ENCODE peak calls at places on chromosomes 11 and 22, in six cellular contexts. V is non-pigmented ciliary epithelial cell, B is A549, U is NCI-H1436, D is A673, M is HEK293T. E is an unnamed sample.

GRCh38 chr22:22598144-22598543 is 39.1 kb upstream of the PRAME start:
- DNase-seq in V (no peak), B (no peak), U (no peak), D (no peak), M (no peak), E (no peak)

GRCh38 chr11:115759622-115760527 is 255.7 kb upstream of the CADM1 start:
- DNase-seq in V (no peak), B (no peak), U (no peak), D (no peak), M (no peak), E (no peak)

GRCh38 chr22:48090332-48090672 is 1327.9 kb downstream of the TBC1D22A start:
- DNase-seq in V (no peak), B (no peak), U (no peak), D (no peak), M (no peak), E (no peak)

GRCh38 chr11:19790831-19791552 is 78.4 kb downstream of the NAV2 start:
- DNase-seq in V (no peak), B (no peak), U (no peak), D (no peak), M (no peak), E (no peak)

GRCh38 chr11:116598036-116598435 is 174.8 kb downstream of the BUD13 start:
- DNase-seq in V (no peak), B (no peak), U (no peak), D (no peak), M (no peak), E (no peak)

GRCh38 chr22:30245985-30246901 is at the start of gene LIF:
- DNase-seq in V (no peak), B (no peak), U (no peak), D (peak), M (peak), E (peak)

GRCh38 chr11:131470526-131470925 is 100.1 kb downstream of the NTM start:
- DNase-seq in V (no peak), B (no peak), U (no peak), D (no peak), M (no peak), E (no peak)

GRCh38 chr11:31641477-31642062 is 132.0 kb downstream of the ELP4 start:
- DNase-seq in V (no peak), B (peak), U (peak), D (peak), M (peak), E (no peak)

GRCh38 chr11:67572747-67573419 is 10.7 kb upstream of the GSTP1 start:
- DNase-seq in V (no peak), B (peak), U (peak), D (peak), M (no peak), E (peak)

GRCh38 chr11:74299000-74299399 is 12.4 kb downstream of the P4HA3 start:
- DNase-seq in V (no peak), B (no peak), U (no peak), D (no peak), M (no peak), E (no peak)

GRCh38 chr11:2928605-2929510 is at the start of gene PHLDA2:
- DNase-seq in V (no peak), B (peak), U (no peak), D (peak), M (peak), E (peak)

GRCh38 chr11:10793470-10794255 is 15.1 kb downstream of the EIF4G2 start:
- DNase-seq in V (no peak), B (no peak), U (no peak), D (no peak), M (no peak), E (no peak)

GRCh38 chr22:39820266-39820665 is 73.3 kb downstream of the ENTHD1 start:
- DNase-seq in V (peak), B (peak), U (no peak), D (peak), M (no peak), E (no peak)

GRCh38 chr22:46614070-46614931 is 5.9 kb upstream of the GRAMD4 start:
- DNase-seq in V (no peak), B (no peak), U (no peak), D (no peak), M (no peak), E (peak)

GRCh38 chr22:47401976-47402770 is 639.7 kb downstream of the TBC1D22A start:
- DNase-seq in V (no peak), B (no peak), U (no peak), D (no peak), M (no peak), E (peak)

GRCh38 chr11:19218801-19219460 is 17.1 kb upstream of the CSRP3 start:
- DNase-seq in V (no peak), B (no peak), U (no peak), D (no peak), M (no peak), E (no peak)

GRCh38 chr11:96055706-96056387 is 131.9 kb upstream of the MTMR2 start:
- DNase-seq in V (peak), B (no peak), U (no peak), D (peak), M (no peak), E (no peak)

GRCh38 chr11:65437436-65438227 is 15.0 kb downstream of the NEAT1 start:
- DNase-seq in V (no peak), B (peak), U (no peak), D (no peak), M (no peak), E (no peak)

GRCh38 chr11:71325418-71326327 is 73.3 kb upstream of the SHANK2 start:
- DNase-seq in V (no peak), B (no peak), U (no peak), D (no peak), M (no peak), E (no peak)

GRCh38 chr11:105000167-105000566 is 22.8 kb downstream of the CASP5 start:
- DNase-seq in V (no peak), B (peak), U (no peak), D (peak), M (peak), E (no peak)

GRCh38 chr11:11335043-11335442 is 18.0 kb downstream of the CSNK2A3 start:
- DNase-seq in V (no peak), B (no peak), U (no peak), D (no peak), M (no peak), E (no peak)

GRCh38 chr11:135006800-135007199 is 594.8 kb upstream of the B3GAT1 start:
- DNase-seq in V (no peak), B (no peak), U (no peak), D (no peak), M (no peak), E (no peak)

GRCh38 chr11:69101100-69101791 is 52.5 kb downstream of the TPCN2 start:
- DNase-seq in V (no peak), B (peak), U (peak), D (peak), M (peak), E (peak)

GRCh38 chr11:68090706-68091105 is 30.5 kb downstream of the CHKA start:
- DNase-seq in V (no peak), B (no peak), U (no peak), D (no peak), M (no peak), E (no peak)

GRCh38 chr11:71252434-71252781 is at the start of gene SHANK2:
- DNase-seq in V (no peak), B (no peak), U (no peak), D (no peak), M (peak), E (no peak)

GRCh38 chr11:14054708-14055107 is 92.2 kb downstream of the SPON1 start:
- DNase-seq in V (peak), B (no peak), U (no peak), D (no peak), M (no peak), E (no peak)

GRCh38 chr11:64264371-64264852 is 13.1 kb downstream of the PLCB3 start:
- DNase-seq in V (no peak), B (no peak), U (no peak), D (no peak), M (no peak), E (no peak)

GRCh38 chr11:122951231-122951630 is 30.4 kb downstream of the BSX start:
- DNase-seq in V (no peak), B (no peak), U (no peak), D (no peak), M (no peak), E (no peak)

GRCh38 chr11:72349616-72350218 is 84.6 kb downstream of the CLPB start:
- DNase-seq in V (no peak), B (no peak), U (no peak), D (no peak), M (no peak), E (no peak)

GRCh38 chr22:45612940-45613339 is 58.7 kb upstream of the ATXN10 start:
- DNase-seq in V (no peak), B (no peak), U (no peak), D (no peak), M (no peak), E (no peak)

GRCh38 chr11:6613496-6613895 is 1.5 kb upstream of the TAF10 start:
- DNase-seq in V (no peak), B (no peak), U (no peak), D (no peak), M (no peak), E (no peak)

GRCh38 chr11:17506942-17507341 is 30.3 kb upstream of the ABCC8 start:
- DNase-seq in V (no peak), B (no peak), U (no peak), D (no peak), M (no peak), E (no peak)

GRCh38 chr22:31508536-31508935 is 12.2 kb downstream of the SFI1 start:
- DNase-seq in V (no peak), B (no peak), U (no peak), D (no peak), M (no peak), E (no peak)